ENCODE peak calls at places on chromosomes 4 and X, in seven cellular contexts. One of them, this sample, is unnamed.

GRCh38 chr4:41882622-41883347 is 52.4 kb upstream of the TMEM33 start:
- DNase-seq in H9: peak; percentile 48
- DNase-seq in IMR-90: peak; percentile 23
- DNase-seq in mesendoderm: peak; percentile 35
- DNase-seq in neuronal stem cell: no peak
- DNase-seq in mesenchymal stem cell: peak; percentile 33
- DNase-seq in trophoblast cell: peak; percentile 64
- DNase-seq in this sample: no peak

GRCh38 chrX:111511477-111511876 is at the start of gene SERTM2:
- DNase-seq in trophoblast cell: peak; percentile 32
- DNase-seq in IMR-90: peak; percentile 4
- DNase-seq in mesendoderm: peak; percentile 77
- DNase-seq in mesenchymal stem cell: peak; percentile 71
- DNase-seq in H9: peak; percentile 40
- DNase-seq in neuronal stem cell: no peak
- DNase-seq in this sample: no peak

GRCh38 chr4:54077812-54078211 is 13.4 kb upstream of the CHIC2 start:
- DNase-seq in trophoblast cell: peak; percentile 75
- DNase-seq in neuronal stem cell: no peak
- DNase-seq in H9: no peak
- DNase-seq in mesenchymal stem cell: no peak
- DNase-seq in mesendoderm: no peak
- DNase-seq in IMR-90: peak; percentile 60
- DNase-seq in this sample: no peak

GRCh38 chr4:62170235-62170634 is 970.1 kb downstream of the ADGRL3 start:
- DNase-seq in IMR-90: no peak
- DNase-seq in mesendoderm: no peak
- DNase-seq in H9: no peak
- DNase-seq in neuronal stem cell: no peak
- DNase-seq in mesenchymal stem cell: no peak
- DNase-seq in trophoblast cell: no peak
- DNase-seq in this sample: no peak

GRCh38 chr4:7160439-7160838 is 31.9 kb upstream of the SORCS2 start:
- DNase-seq in mesendoderm: no peak
- DNase-seq in H9: peak; percentile 11
- DNase-seq in mesenchymal stem cell: no peak
- DNase-seq in trophoblast cell: no peak
- DNase-seq in neuronal stem cell: no peak
- DNase-seq in IMR-90: no peak
- DNase-seq in this sample: no peak

GRCh38 chr4:185504098-185505047 is 30.9 kb downstream of the PDLIM3 start:
- DNase-seq in neuronal stem cell: no peak
- DNase-seq in trophoblast cell: peak; percentile 96
- DNase-seq in mesenchymal stem cell: peak; percentile 67
- DNase-seq in IMR-90: peak; percentile 75
- DNase-seq in mesendoderm: no peak
- DNase-seq in H9: no peak
- DNase-seq in this sample: no peak

GRCh38 chr4:121072836-121073362 is 564 bp upstream of the NDNF start:
- DNase-seq in mesenchymal stem cell: no peak
- DNase-seq in trophoblast cell: no peak
- DNase-seq in H9: peak; percentile 39
- DNase-seq in IMR-90: no peak
- DNase-seq in neuronal stem cell: peak; percentile 47
- DNase-seq in mesendoderm: peak; percentile 63
- DNase-seq in this sample: no peak

GRCh38 chrX:129091097-129091496 is 432.2 kb downstream of the SMARCA1 start:
- DNase-seq in trophoblast cell: no peak
- DNase-seq in neuronal stem cell: no peak
- DNase-seq in H9: peak; percentile 88
- DNase-seq in IMR-90: no peak
- DNase-seq in mesendoderm: peak; percentile 49
- DNase-seq in mesenchymal stem cell: no peak
- DNase-seq in this sample: peak; percentile 60

GRCh38 chr4:147085796-147086195 is 140.1 kb upstream of the TTC29 start:
- DNase-seq in mesenchymal stem cell: no peak
- DNase-seq in neuronal stem cell: no peak
- DNase-seq in trophoblast cell: peak; percentile 91
- DNase-seq in mesendoderm: no peak
- DNase-seq in H9: no peak
- DNase-seq in IMR-90: no peak
- DNase-seq in this sample: no peak

GRCh38 chr4:147088141-147088540 is 142.5 kb upstream of the TTC29 start:
- DNase-seq in mesendoderm: no peak
- DNase-seq in trophoblast cell: no peak
- DNase-seq in IMR-90: peak; percentile 16
- DNase-seq in neuronal stem cell: no peak
- DNase-seq in H9: no peak
- DNase-seq in mesenchymal stem cell: no peak
- DNase-seq in this sample: no peak

GRCh38 chr4:147093206-147093605 is 147.5 kb upstream of the TTC29 start:
- DNase-seq in IMR-90: no peak
- DNase-seq in mesendoderm: no peak
- DNase-seq in trophoblast cell: no peak
- DNase-seq in H9: no peak
- DNase-seq in mesenchymal stem cell: no peak
- DNase-seq in neuronal stem cell: no peak
- DNase-seq in this sample: no peak

GRCh38 chr4:147094228-147094627 is 148.6 kb upstream of the TTC29 start:
- DNase-seq in mesendoderm: peak; percentile 20
- DNase-seq in H9: no peak
- DNase-seq in IMR-90: no peak
- DNase-seq in mesenchymal stem cell: no peak
- DNase-seq in trophoblast cell: peak; percentile 44
- DNase-seq in neuronal stem cell: no peak
- DNase-seq in this sample: no peak

DNA sequence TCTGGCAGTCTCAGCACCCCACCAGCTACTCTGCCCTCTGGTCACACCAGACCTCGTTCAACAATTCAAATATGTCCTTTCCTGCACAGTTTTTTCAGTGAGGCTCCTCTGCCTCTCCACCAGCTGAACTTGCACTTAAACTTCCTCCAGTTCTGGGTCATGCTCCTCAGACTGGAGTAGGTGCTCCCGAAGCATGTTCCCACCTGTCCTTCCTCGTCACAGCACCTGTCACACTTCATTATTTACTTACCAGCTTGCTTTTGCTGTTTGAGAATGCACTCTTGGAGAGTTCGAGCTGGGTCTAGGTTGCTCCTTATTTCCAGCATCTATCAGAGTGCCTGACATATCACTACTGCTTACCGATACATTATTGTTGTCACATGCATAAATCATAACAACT is 144.8 kb upstream of the TTC29 start:
- DNase-seq in neuronal stem cell: no peak
- DNase-seq in mesendoderm: no peak
- DNase-seq in IMR-90: no peak
- DNase-seq in trophoblast cell: no peak
- DNase-seq in mesenchymal stem cell: no peak
- DNase-seq in H9: no peak
- DNase-seq in this sample: no peak
- H4K8ac ChIP-seq in neuronal stem cell: no peak overlapping the region
- H4K8ac ChIP-seq in mesendoderm: no peak overlapping the region
- H4K8ac ChIP-seq in IMR-90: no peak overlapping the region
- H4K8ac ChIP-seq in trophoblast cell: peak overlapping the region; percentile 71
- H4K8ac ChIP-seq in mesenchymal stem cell: no peak overlapping the region
- H4K8ac ChIP-seq in H9: no peak overlapping the region
- H4K8ac ChIP-seq in this sample: no peak overlapping the region

DNA sequence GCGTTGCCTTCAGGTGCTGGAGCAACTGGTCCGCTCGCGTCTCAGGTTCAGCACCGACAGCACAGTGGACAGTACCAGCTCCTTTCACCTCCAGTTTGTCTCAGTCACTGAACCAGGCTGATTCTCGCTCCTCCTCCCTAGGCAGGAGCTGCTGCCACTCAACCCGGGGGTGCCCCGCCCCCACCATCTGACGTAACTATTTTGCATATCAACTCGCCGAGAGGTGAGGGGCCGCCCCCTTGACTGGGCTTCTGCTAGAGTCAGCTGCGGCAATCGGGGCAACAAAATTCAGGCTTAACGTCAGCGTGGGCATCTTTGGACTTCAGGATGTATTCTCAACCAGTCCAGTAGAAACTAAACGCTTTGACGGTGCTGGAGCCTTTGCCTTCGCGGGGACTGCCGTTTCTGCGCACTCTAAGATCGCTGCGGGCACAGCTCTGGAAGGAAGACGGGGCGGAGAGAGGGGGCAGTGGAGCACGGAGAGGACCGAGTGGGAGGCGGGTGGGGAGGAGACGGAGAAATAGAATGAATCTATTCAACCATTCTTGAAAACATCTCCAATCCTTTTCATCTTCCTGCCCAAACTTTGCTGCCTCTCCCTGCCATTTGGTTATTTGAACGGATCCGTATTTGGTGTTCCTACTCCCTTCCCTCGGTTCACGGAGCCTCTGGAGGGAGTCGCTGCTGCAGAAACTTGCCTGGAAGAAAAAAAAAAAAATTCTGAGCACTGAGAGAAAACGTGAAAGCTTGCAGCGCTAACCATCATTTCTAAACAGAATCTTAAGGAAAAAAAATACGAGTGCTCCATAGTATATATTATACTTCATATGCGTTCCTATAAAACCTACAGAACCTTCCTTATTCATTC is at the start of gene FSTL5:
- DNase-seq in neuronal stem cell: peak; percentile 81
- DNase-seq in mesenchymal stem cell: peak; percentile 84
- DNase-seq in IMR-90: peak; percentile 2
- DNase-seq in H9: peak; percentile 99
- DNase-seq in mesendoderm: peak; percentile 99
- DNase-seq in trophoblast cell: peak; percentile 41
- DNase-seq in this sample: peak; percentile 99
- H3K9ac ChIP-seq in neuronal stem cell: peak within 1 kb of the TSS; percentile 75
- H3K9ac ChIP-seq in mesenchymal stem cell: no peak within 1 kb of the TSS
- H3K9ac ChIP-seq in IMR-90: no peak within 1 kb of the TSS
- H3K9ac ChIP-seq in H9: peak within 1 kb of the TSS; percentile 65
- H3K9ac ChIP-seq in mesendoderm: peak within 1 kb of the TSS; percentile 78
- H3K9ac ChIP-seq in trophoblast cell: no peak within 1 kb of the TSS
- H3K9ac ChIP-seq in this sample: peak within 1 kb of the TSS; percentile 84

DNA sequence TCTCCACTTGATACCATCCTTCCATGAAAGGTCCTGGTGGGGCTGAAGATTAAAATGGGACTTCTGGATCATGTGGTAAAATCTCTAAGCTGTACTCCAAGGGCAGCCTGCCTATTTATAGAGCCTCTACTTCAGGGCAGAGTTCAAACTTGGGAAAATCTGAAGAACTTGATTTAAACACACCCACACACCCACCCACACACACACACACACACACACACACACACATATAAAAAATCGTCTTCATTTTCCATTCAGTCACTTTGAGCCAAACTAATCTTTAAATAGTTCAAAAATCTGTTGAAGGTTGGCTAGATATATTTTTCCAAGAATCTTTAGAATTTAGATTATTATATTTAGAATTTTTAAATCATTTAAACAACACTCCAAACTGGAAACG is 235.0 kb upstream of the GPC4 start:
- DNase-seq in H9: no peak
- DNase-seq in IMR-90: no peak
- DNase-seq in mesenchymal stem cell: no peak
- DNase-seq in mesendoderm: no peak
- DNase-seq in neuronal stem cell: no peak
- DNase-seq in trophoblast cell: no peak
- DNase-seq in this sample: no peak
- H4K8ac ChIP-seq in H9: no peak overlapping the region
- H4K8ac ChIP-seq in IMR-90: no peak overlapping the region
- H4K8ac ChIP-seq in mesenchymal stem cell: no peak overlapping the region
- H4K8ac ChIP-seq in mesendoderm: no peak overlapping the region
- H4K8ac ChIP-seq in neuronal stem cell: no peak overlapping the region
- H4K8ac ChIP-seq in trophoblast cell: no peak overlapping the region
- H4K8ac ChIP-seq in this sample: no peak overlapping the region

DNA sequence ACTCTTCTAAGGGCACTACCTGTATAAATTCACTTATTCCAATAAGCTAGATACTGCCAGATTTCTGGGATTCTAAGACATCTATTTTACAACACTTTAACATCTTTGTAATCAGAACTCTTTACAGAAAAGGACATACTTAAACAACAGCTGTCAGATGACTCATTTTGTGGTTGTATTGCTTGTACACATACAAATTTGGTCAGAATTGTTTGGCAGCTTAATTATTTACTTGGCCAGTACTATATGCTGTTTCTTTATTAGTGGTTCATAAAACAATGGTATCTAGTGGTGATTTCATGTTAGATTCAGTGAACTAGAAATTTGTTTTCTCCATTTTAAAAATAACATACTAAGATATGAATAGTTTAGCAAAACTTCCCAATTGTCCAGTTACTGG is 27.2 kb downstream of the PALLD start:
- DNase-seq in H9: no peak
- DNase-seq in mesendoderm: no peak
- DNase-seq in mesenchymal stem cell: peak; percentile 87
- DNase-seq in neuronal stem cell: no peak
- DNase-seq in IMR-90: peak; percentile 88
- DNase-seq in trophoblast cell: peak; percentile 63
- DNase-seq in this sample: no peak
- H3K9ac ChIP-seq in H9: no peak overlapping the region
- H3K9ac ChIP-seq in mesendoderm: no peak overlapping the region
- H3K9ac ChIP-seq in mesenchymal stem cell: no peak overlapping the region
- H3K9ac ChIP-seq in neuronal stem cell: no peak overlapping the region
- H3K9ac ChIP-seq in IMR-90: no peak overlapping the region
- H3K9ac ChIP-seq in trophoblast cell: no peak overlapping the region
- H3K9ac ChIP-seq in this sample: no peak overlapping the region

GRCh38 chrX:17549005-17549685 is 174.1 kb downstream of the NHS start:
- DNase-seq in neuronal stem cell: no peak
- DNase-seq in trophoblast cell: no peak
- DNase-seq in IMR-90: no peak
- DNase-seq in H9: no peak
- DNase-seq in mesendoderm: no peak
- DNase-seq in mesenchymal stem cell: no peak
- DNase-seq in this sample: no peak
- H4K8ac ChIP-seq in neuronal stem cell: no peak overlapping the region
- H4K8ac ChIP-seq in trophoblast cell: no peak overlapping the region
- H4K8ac ChIP-seq in IMR-90: no peak overlapping the region
- H4K8ac ChIP-seq in H9: no peak overlapping the region
- H4K8ac ChIP-seq in mesendoderm: no peak overlapping the region
- H4K8ac ChIP-seq in mesenchymal stem cell: no peak overlapping the region
- H4K8ac ChIP-seq in this sample: no peak overlapping the region

This sample was measured in H1.